ENCODE peak calls at places on chromosomes 2 and 18, in nine cellular contexts. C is GM23338, F is cardiac muscle cell, V is pancreas, D is GM12865, U is A549, E is body of pancreas, P is adrenal gland, M is progenitor cell of endocrine pancreas. O is an unnamed sample.

GRCh38 chr2:8847400-8847799 is 10.0 kb upstream of the KIDINS220 start:
- DNase-seq in P (no peak), C (no peak), D (no peak), F (no peak), U (peak), E (no peak), V (no peak), M (no peak), O (no peak)

GRCh38 chr2:159942149-159942548 is 120.3 kb downstream of the PLA2R1 start:
- DNase-seq in D (no peak), U (no peak), V (no peak), M (no peak), P (no peak), C (no peak), F (no peak), E (no peak), O (no peak)

GRCh38 chr2:167875524-167875923 is 371.9 kb downstream of the STK39 start:
- DNase-seq in D (no peak), P (no peak), F (no peak), E (no peak), U (no peak), V (no peak), C (no peak), M (no peak), O (no peak)

GRCh38 chr2:2452961-2453360 is 121.9 kb upstream of the MYT1L start:
- DNase-seq in E (no peak), D (no peak), U (no peak), F (no peak), V (no peak), M (no peak), C (no peak), P (no peak), O (no peak)

GRCh38 chr2:667332-668000 is 9.7 kb downstream of the TMEM18 start:
- DNase-seq in M (no peak), E (peak), V (no peak), C (peak), U (peak), D (no peak), F (no peak), P (no peak), O (no peak)

GRCh38 chr2:107025869-107026380 is 140.0 kb upstream of the ST6GAL2 start:
- DNase-seq in F (no peak), M (no peak), U (peak), P (no peak), C (no peak), V (no peak), E (no peak), D (no peak), O (no peak)

GRCh38 chr2:25618676-25619075 is 54.7 kb downstream of the DTNB start:
- DNase-seq in F (no peak), V (no peak), D (no peak), M (no peak), P (no peak), E (peak), U (peak), C (no peak), O (no peak)

GRCh38 chr18:33581816-33582215 is 3.8 kb downstream of the ASXL3 start:
- DNase-seq in E (no peak), C (peak), F (peak), V (no peak), U (no peak), M (no peak), P (no peak), D (no peak), O (no peak)

GRCh38 chr2:118835739-118836410 is 11.6 kb downstream of the EN1 start:
- DNase-seq in M (no peak), P (no peak), E (no peak), U (peak), V (no peak), D (no peak), F (no peak), C (peak), O (no peak)

GRCh38 chr18:48933578-48934399 is 17.0 kb downstream of the SMAD7 start:
- DNase-seq in F (no peak), M (no peak), C (no peak), E (no peak), U (no peak), P (no peak), D (peak), V (no peak), O (no peak)

GRCh38 chr2:174786066-174786725 is 21.9 kb upstream of the CHRNA1 start:
- DNase-seq in U (no peak), C (no peak), P (no peak), V (no peak), F (no peak), M (no peak), E (no peak), D (no peak), O (no peak)

GRCh38 chr2:205768815-205769493 is 86.7 kb downstream of the NRP2 start:
- DNase-seq in C (no peak), V (no peak), P (no peak), F (no peak), M (no peak), D (no peak), E (no peak), U (no peak), O (no peak)

GRCh38 chr2:130985831-130986649 is 107.2 kb downstream of the FAM168B start:
- DNase-seq in P (no peak), F (no peak), M (no peak), E (no peak), C (no peak), V (no peak), D (no peak), U (no peak), O (no peak)

GRCh38 chr2:128391679-128392078 is 73.0 kb upstream of the HS6ST1 start:
- DNase-seq in F (no peak), M (no peak), V (no peak), P (no peak), D (no peak), E (no peak), U (no peak), C (no peak), O (no peak)

GRCh38 chr18:31555971-31556747 is 35.5 kb upstream of the TTR start:
- DNase-seq in M (peak), D (peak), E (peak), P (peak), C (peak), U (peak), V (peak), F (peak), O (peak)

GRCh38 chr18:67451952-67452351 is 64.6 kb downstream of the DSEL start:
- DNase-seq in C (no peak), E (no peak), V (no peak), D (no peak), F (no peak), M (no peak), P (no peak), U (no peak), O (no peak)

GRCh38 chr2:56981554-56981953 is 797.8 kb downstream of the CCDC85A start:
- DNase-seq in P (no peak), C (no peak), U (no peak), D (no peak), F (no peak), E (no peak), V (no peak), M (no peak), O (no peak)

GRCh38 chr18:3457261-3457724 is 7.3 kb downstream of the TGIF1 start:
- DNase-seq in E (no peak), M (no peak), P (no peak), C (no peak), U (peak), V (no peak), D (no peak), F (no peak), O (no peak)

GRCh38 chr2:209208211-209208610 is 215.6 kb upstream of the MAP2 start:
- DNase-seq in V (peak), E (peak), U (peak), F (peak), C (peak), M (no peak), D (peak), P (peak), O (peak)

GRCh38 chr18:28036481-28036880 is 140.4 kb downstream of the CDH2 start:
- DNase-seq in P (no peak), E (no peak), C (no peak), F (no peak), M (no peak), V (no peak), D (no peak), U (no peak), O (no peak)

GRCh38 chr2:196925768-196926561 is 542 bp downstream of the PGAP1 start:
- DNase-seq in F (peak), M (peak), C (peak), D (peak), E (peak), U (peak), V (peak), P (peak), O (peak)

GRCh38 chr18:54112356-54112755 is 112.1 kb downstream of the MBD2 start:
- DNase-seq in E (no peak), P (no peak), U (no peak), C (no peak), V (no peak), D (no peak), F (no peak), M (no peak), O (no peak)

GRCh38 chr2:234986346-234986745 is 34.5 kb downstream of the SH3BP4 start:
- DNase-seq in M (no peak), U (no peak), E (no peak), P (no peak), V (no peak), F (no peak), D (no peak), C (no peak), O (no peak)

GRCh38 chr2:165462433-165462832 is 7.1 kb upstream of the CSRNP3 start:
- DNase-seq in M (no peak), D (no peak), V (no peak), P (no peak), F (no peak), U (no peak), E (no peak), C (no peak), O (no peak)

GRCh38 chr2:171882095-171882769 is 11.8 kb downstream of the SLC25A12 start:
- DNase-seq in P (no peak), E (no peak), V (no peak), U (no peak), M (no peak), D (peak), C (no peak), F (no peak), O (no peak)

GRCh38 chr2:31812051-31812798 is 198.6 kb downstream of the MEMO1 start:
- DNase-seq in V (no peak), E (peak), P (peak), U (peak), D (peak), F (no peak), M (no peak), C (no peak), O (peak)

GRCh38 chr2:64263315-64263714 is 119.1 kb upstream of the PELI1 start:
- DNase-seq in V (no peak), E (no peak), D (no peak), C (no peak), M (no peak), U (no peak), P (no peak), F (no peak), O (no peak)

GRCh38 chr2:166375736-166376487 is at the start of gene SCN9A:
- DNase-seq in F (peak), M (peak), E (peak), C (peak), U (peak), V (peak), D (peak), P (peak), O (peak)

GRCh38 chr2:40120021-40120420 is 331.9 kb downstream of the SLC8A1 start:
- DNase-seq in V (no peak), U (no peak), E (no peak), D (no peak), C (no peak), M (no peak), P (no peak), F (no peak), O (no peak)

GRCh38 chr18:4455113-4455811 is at the start of gene DLGAP1:
- DNase-seq in P (peak), V (peak), C (peak), D (peak), F (peak), E (peak), M (peak), U (no peak), O (peak)

GRCh38 chr2:99819766-99820165 is 322.6 kb downstream of the AFF3 start:
- DNase-seq in U (peak), P (no peak), F (no peak), C (peak), E (no peak), M (no peak), D (no peak), V (no peak), O (no peak)
- TF ChIP-seq CTCF in U (no peak), P (no peak), F (no peak), C (peak), E (no peak), M (no peak), D (no peak), V (no peak), O (no peak)

DNA sequence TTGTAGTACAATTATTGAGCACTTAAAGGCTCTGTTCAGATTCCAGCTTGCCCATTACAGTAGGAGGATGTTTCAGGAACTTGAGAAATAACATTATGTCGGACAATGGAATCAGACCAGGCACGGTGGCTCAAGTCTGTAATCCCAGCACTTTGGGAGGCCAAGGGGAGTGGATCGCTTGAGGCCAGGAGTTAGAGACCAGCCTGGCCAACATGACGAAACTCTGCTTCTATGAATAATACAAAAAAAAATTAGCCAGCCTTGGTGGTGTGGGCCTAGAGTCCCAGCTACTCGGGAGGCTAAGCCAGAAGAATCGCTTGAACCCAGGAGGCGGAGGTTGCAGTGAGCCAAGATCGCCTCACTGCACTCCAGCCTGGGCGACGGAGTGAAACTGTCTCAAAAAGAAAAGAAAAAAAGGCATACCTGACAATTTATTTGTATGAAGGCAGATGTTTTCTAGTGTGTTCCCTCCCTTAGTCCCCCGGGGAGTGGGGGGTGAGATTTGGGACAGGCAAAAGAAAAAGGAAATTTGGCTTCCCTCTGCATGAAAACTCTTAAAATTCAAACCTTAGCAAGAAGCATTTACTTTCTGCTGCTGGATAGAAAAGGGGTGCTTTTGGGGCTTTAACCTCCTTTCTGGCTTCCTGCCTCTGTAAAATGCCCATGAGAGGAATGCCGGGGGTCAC is 13.8 kb upstream of the ZNF532 start:
- DNase-seq in D (no peak), C (no peak), E (no peak), V (no peak), P (no peak), M (no peak), F (no peak), U (no peak), O (no peak)
- TF ChIP-seq CTCF in D (no peak), C (no peak), E (no peak), V (no peak), P (no peak), M (no peak), F (no peak), U (no peak), O (no peak)

GRCh38 chr2:220057922-220058321 is 430.5 kb downstream of the SLC4A3 start:
- DNase-seq in U (no peak), F (no peak), P (no peak), C (no peak), M (no peak), D (no peak), E (no peak), V (no peak), O (no peak)
- TF ChIP-seq CTCF in U (no peak), F (no peak), P (no peak), C (no peak), M (no peak), D (no peak), E (no peak), V (no peak), O (no peak)

DNA sequence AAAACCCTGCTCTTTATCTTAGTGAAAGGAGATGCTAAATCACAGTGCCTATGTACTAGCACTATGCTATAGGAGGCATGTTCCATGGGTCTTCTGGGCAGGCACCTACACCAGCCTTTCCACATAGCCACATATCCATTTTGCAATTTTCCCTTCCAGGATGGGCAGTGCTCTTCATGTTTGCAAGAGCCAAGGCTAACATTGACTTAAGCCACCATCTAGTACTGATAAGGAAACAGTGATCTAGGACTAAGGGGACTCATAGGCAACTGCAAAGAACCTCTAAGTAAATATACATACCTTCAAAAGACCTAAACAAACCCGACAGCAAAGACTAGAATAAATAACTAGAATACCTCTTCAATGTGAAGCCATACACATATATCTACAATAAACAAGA is 919.7 kb upstream of the GYPC start:
- DNase-seq in V (no peak), M (no peak), P (no peak), U (no peak), C (no peak), D (no peak), E (no peak), F (no peak), O (no peak)
- TF ChIP-seq CTCF in V (no peak), M (no peak), P (no peak), U (no peak), C (no peak), D (no peak), E (no peak), F (no peak), O (no peak)

DNA sequence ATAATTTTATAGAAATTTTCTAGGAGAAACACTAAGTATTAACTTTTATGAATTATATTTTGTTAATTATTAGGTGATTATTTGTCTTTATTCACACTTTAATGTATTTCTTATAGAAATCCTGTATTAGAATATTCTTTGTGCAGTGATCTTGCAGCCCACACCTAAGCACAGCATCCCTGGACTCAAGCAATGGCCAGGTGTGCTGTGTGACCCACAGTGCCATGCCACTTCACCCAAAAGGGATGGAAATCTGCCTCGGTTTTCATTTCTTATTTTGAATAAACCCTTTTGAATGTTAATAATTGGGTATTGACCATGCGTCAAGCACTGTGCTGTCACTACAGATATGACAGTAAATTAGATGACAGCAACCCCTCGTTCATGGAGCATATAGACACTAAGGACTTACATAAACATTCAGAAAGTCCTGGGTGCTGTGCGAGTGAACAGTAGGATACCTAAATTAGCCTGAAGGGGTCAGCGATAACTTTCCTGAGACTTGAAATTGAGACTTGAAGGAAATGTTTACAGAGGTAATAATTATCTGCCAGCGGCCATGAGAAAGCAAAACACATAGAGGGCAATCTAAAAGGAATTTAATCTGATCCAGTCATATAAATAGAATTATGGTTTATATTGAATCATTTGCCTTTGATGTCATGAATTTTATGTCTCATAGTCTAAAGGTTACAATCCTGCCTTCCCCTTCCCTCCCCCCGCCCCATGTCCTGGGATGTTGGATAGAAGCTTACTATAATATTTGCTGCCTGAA is 52.7 kb upstream of the CALCRL start:
- DNase-seq in M (no peak), D (peak), P (no peak), C (peak), E (no peak), V (no peak), F (peak), U (peak), O (no peak)
- TF ChIP-seq CTCF in M (peak), D (no peak), P (no peak), C (peak), E (no peak), V (no peak), F (peak), U (peak), O (no peak)

GRCh38 chr2:35428548-35428947 is 927.0 kb upstream of the CRIM1 start:
- DNase-seq in D (peak), F (peak), P (peak), M (no peak), V (no peak), E (peak), C (peak), U (peak), O (peak)
- TF ChIP-seq CTCF in D (peak), F (peak), P (peak), M (peak), V (peak), E (no peak), C (peak), U (peak), O (peak)